ENCODE peak calls at places on chromosomes 13 and 19, in seven cellular contexts. M is HCT116, A is aorta, Q is sigmoid colon, O is adrenal gland, L is fibroblast of lung, N is OCI-LY7. U is an unnamed sample. For H3K9me3 and H3K4me1, the result is how much of the 10 kb centered on the place peaks cover.

GRCh38 chr19:29843180-29844051 is 31.6 kb downstream of the CCNE1 start:
- DNase-seq in N (no peak), O (peak), A (peak), L (no peak), M (no peak), Q (peak), U (no peak)

GRCh38 chr13:99357149-99357596 is 50.0 kb upstream of the GPR183 start:
- DNase-seq in Q (no peak), A (no peak), L (peak), M (no peak), N (no peak), O (peak), U (no peak)

GRCh38 chr19:15869109-15869555 is 28.7 kb downstream of the CYP4F2 start:
- DNase-seq in N (peak), O (peak), M (peak), A (no peak), L (peak), Q (no peak), U (peak)

GRCh38 chr19:20103091-20103501 is 25.3 kb downstream of the ZNF90 start:
- DNase-seq in L (no peak), M (no peak), N (no peak), Q (no peak), A (no peak), O (no peak), U (no peak)

GRCh38 chr13:50116430-50116973 is 101.3 kb downstream of the KCNRG start:
- DNase-seq in L (no peak), O (no peak), A (no peak), M (no peak), N (no peak), Q (no peak), U (no peak)

GRCh38 chr19:2476451-2477140 is 669 bp downstream of the GADD45B start:
- DNase-seq in Q (peak), L (peak), O (peak), M (no peak), A (peak), N (peak), U (peak)

GRCh38 chr19:2315818-2316353 is 7.9 kb upstream of the LINGO3 start:
- DNase-seq in Q (peak), O (peak), A (no peak), N (peak), M (no peak), L (peak), U (no peak)

GRCh38 chr19:15210323-15210774 is 9.6 kb upstream of the NOTCH3 start:
- DNase-seq in O (peak), M (no peak), A (peak), N (no peak), L (peak), Q (no peak), U (no peak)

GRCh38 chr13:45036206-45036605 is 46.9 kb downstream of the GPALPP1 start:
- DNase-seq in N (no peak), A (no peak), M (no peak), Q (no peak), O (no peak), L (no peak), U (no peak)

GRCh38 chr13:36804588-36804987 is 14.4 kb upstream of the RFXAP start:
- DNase-seq in L (no peak), N (no peak), O (no peak), A (no peak), Q (no peak), M (no peak), U (no peak)

GRCh38 chr19:35458821-35459391 is 10.8 kb downstream of the FFAR2 start:
- DNase-seq in M (no peak), A (no peak), L (no peak), N (peak), O (no peak), Q (no peak), U (no peak)

GRCh38 chr13:91308299-91308698 is 39.2 kb upstream of the MIR17HG start:
- DNase-seq in M (no peak), N (peak), Q (no peak), O (no peak), A (no peak), L (no peak), U (no peak)

GRCh38 chr19:49590971-49591730 is at the start of gene PRR12:
- DNase-seq in Q (peak), M (no peak), L (peak), A (peak), N (peak), O (peak), U (peak)

GRCh38 chr19:31066385-31066784 is 282.9 kb downstream of the TSHZ3 start:
- DNase-seq in N (no peak), O (peak), A (no peak), M (no peak), L (peak), Q (no peak), U (no peak)

GRCh38 chr19:15025237-15025636 is 24.0 kb upstream of the CASP14 start:
- DNase-seq in Q (no peak), A (no peak), N (peak), M (no peak), O (peak), L (no peak), U (peak)

GRCh38 chr19:27966390-27966816 is 1246.5 kb downstream of the UQCRFS1 start:
- DNase-seq in O (no peak), Q (no peak), L (no peak), M (no peak), N (peak), A (no peak), U (no peak)

GRCh38 chr19:35828694-35829301 is 16.2 kb upstream of the PRODH2 start:
- DNase-seq in Q (no peak), A (no peak), L (peak), N (peak), O (peak), M (no peak), U (peak)

GRCh38 chr13:100543872-100544602 is 44.6 kb downstream of the GGACT start:
- DNase-seq in M (no peak), N (no peak), A (peak), Q (no peak), O (peak), L (no peak), U (no peak)

GRCh38 chr19:38024991-38025716 is 118.1 kb downstream of the SIPA1L3 start:
- DNase-seq in L (no peak), M (no peak), A (no peak), N (no peak), O (no peak), Q (no peak), U (no peak)

GRCh38 chr13:66656050-66656449 is 574.1 kb downstream of the PCDH9 start:
- DNase-seq in M (no peak), L (no peak), A (no peak), N (peak), O (no peak), Q (no peak), U (no peak)

GRCh38 chr13:28707629-28708427 is 10.9 kb downstream of the SLC46A3 start:
- DNase-seq in L (peak), M (no peak), O (no peak), A (no peak), N (peak), Q (no peak), U (no peak)

GRCh38 chr13:50415428-50415827 is 400.2 kb downstream of the KCNRG start:
- DNase-seq in Q (no peak), M (no peak), A (no peak), N (no peak), L (peak), O (peak), U (no peak)

GRCh38 chr13:21010621-21011020 is 50.8 kb downstream of the LATS2 start:
- DNase-seq in N (peak), O (no peak), A (no peak), Q (no peak), L (peak), M (no peak), U (no peak)

GRCh38 chr13:45860240-45860639 is 8.7 kb upstream of the SIAH3 start:
- DNase-seq in L (no peak), N (no peak), A (no peak), Q (no peak), M (no peak), O (no peak), U (no peak)

GRCh38 chr19:6821639-6822310 is 49.3 kb downstream of the VAV1 start:
- DNase-seq in O (no peak), Q (no peak), M (no peak), A (peak), N (no peak), L (no peak), U (no peak)
- H3K9me3 ChIP-seq in O (under half), Q (under half), M (under half), A (under half), N (under half), L (under half), U (under half)

GRCh38 chr19:4278010-4278409 is 1.1 kb upstream of the SHD start:
- DNase-seq in M (no peak), Q (no peak), N (no peak), A (no peak), L (no peak), O (no peak), U (no peak)
- H3K4me3 ChIP-seq in M (no peak), Q (no peak), N (no peak), A (no peak), L (no peak), O (no peak), U (no peak)

GRCh38 chr19:13096968-13097330 is 5.7 kb downstream of the LYL1 start:
- DNase-seq in L (no peak), N (no peak), M (no peak), O (no peak), Q (no peak), A (no peak), U (no peak)
- H3K4me1 ChIP-seq in L (under half), N (half or more), M (under half), O (under half), Q (half or more), A (under half), U (under half)

GRCh38 chr19:10076535-10076934 is 9.6 kb upstream of the SHFL start:
- DNase-seq in O (no peak), Q (no peak), L (no peak), M (no peak), N (no peak), A (no peak), U (no peak)

GRCh38 chr19:10079031-10079453 is 7.1 kb upstream of the SHFL start:
- DNase-seq in O (no peak), N (no peak), M (no peak), L (no peak), A (no peak), Q (no peak), U (no peak)

GRCh38 chr19:10078329-10078728 is 7.8 kb upstream of the SHFL start:
- DNase-seq in O (no peak), N (no peak), L (no peak), Q (no peak), A (no peak), M (no peak), U (no peak)

GRCh38 chr19:10070730-10071446 is 15.2 kb upstream of the SHFL start:
- DNase-seq in Q (no peak), O (no peak), L (no peak), N (no peak), A (no peak), M (no peak), U (no peak)

DNA sequence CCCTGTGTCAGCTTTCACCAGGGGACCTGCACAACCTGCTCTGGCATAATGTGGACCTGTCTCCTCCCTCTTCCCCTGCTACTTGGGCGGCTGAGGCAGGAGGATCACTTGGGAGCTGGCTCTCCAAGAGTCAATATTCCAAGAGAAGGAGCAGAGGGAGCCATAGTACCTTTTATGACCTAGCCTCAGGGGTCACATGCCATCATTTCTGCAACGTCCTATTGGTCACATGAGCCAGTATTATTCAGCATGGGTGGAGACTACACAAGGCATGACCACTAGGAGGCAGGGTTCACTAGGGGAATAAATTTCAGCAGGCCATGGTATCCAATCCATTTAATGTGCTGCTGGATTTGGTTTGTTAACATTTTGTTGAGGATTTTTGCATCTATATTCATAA is 12.0 kb upstream of the SHFL start:
- DNase-seq in Q (no peak), N (peak), A (no peak), M (peak), L (no peak), O (no peak), U (peak)
- H3K9me3 ChIP-seq in Q (under half), N (under half), A (under half), M (under half), L (under half), O (under half), U (under half)

DNA sequence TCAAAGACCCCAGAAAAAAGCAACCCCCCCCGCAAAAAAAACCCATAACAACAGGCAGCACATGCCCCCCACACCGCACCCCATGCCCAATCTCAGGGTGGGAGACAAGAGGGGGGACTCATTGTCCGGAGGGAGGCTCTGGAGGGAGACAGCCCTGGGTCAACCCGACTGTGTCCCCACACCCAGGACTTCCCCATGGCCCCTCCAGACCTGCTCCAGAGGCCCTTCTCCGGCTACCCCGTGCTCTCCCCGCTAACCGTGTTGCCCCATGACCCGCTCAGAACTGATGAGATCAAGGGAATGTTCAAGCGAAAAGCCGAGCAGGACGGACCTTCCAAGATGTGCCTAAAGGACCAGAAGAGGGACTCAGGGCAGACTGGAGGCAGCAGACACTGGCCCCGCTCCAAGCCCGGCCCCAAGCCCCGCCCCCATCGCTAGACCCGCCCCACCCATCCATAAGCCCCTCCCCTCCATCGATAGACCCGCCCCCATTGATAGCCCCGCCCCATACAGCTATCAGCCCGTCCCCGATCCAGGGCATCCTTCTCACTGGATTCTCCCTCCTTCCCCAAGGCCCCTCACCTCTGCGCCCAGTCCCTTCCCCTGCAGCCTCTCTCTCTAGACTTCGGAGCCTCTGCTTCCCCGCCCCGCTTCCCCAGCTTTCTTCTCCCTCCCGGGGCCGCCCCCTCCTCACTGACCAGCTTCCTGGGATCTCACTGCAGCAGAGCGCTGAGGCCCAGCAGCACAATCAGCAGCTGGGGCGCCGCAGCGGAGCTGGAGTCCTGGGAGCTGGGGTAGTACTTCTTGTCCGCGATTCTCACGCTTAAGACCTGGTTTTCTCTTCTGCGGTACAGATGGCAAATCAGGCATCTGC is 2.2 kb downstream of the BST2 start:
- DNase-seq in Q (no peak), A (peak), O (peak), M (no peak), N (peak), L (no peak), U (peak)
- H3K4me3 ChIP-seq in Q (peak), A (no peak), O (no peak), M (no peak), N (peak), L (no peak), U (no peak)

DNA sequence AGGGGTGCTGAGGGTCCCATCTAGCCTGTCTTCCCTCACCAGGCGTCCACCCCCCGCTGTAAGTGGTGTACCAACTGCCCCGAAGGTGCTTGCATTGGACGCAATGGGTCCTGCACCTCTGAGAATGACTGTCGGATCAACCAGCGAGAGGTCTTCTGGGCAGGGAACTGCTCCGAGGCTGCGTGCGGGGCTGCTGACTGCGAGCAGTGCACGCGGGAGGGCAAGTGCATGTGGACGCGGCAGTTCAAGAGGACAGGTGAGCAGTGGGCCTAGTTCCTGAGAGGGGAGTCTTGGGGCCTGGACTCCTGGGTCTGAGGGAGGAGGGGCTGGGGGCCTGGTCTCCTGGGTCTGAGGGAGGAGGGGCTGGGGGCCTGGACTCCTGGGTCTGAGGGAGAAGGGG is 27.8 kb downstream of the CNFN start:
- DNase-seq in Q (no peak), L (no peak), A (no peak), M (no peak), N (no peak), O (no peak), U (no peak)
- H3K4me1 ChIP-seq in Q (under half), L (under half), A (under half), M (under half), N (under half), O (under half), U (under half)

DNA sequence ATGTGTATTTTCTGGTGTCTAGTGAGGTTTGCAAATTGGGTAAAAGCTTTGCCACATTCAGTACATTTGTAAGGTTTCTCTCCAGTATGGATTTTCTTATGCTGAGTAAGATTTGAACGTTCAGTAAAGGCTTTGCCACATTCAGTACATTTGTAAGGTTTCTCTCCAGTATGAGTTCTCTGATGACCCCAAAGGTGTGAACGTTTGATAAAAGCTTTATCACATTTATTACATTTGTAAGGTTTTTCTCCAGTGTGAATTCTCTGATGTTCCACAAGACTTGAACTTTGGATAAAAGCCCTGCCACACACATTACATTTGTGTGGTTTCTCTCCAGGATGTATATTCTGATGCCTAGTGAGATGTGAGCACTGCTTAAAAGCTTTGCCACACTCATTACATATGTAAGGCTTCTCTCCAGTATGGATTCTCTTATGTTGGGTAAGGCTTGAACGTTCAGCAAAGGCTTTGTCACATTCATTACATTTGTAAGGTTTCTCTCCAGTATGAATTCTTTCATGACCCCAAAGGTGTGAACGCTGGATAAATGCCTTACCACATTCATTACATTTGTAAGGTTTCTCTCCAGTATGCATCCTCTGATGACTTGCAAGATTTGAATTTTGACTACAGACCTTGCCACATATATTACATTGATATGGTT is 17.4 kb downstream of the ZNF677 start:
- DNase-seq in L (no peak), A (no peak), Q (no peak), O (no peak), N (no peak), M (no peak), U (no peak)
- H3K9me3 ChIP-seq in L (under half), A (under half), Q (half or more), O (under half), N (under half), M (under half), U (under half)

GRCh38 chr19:17128820-17129219 is 53.2 kb downstream of the MYO9B start:
- DNase-seq in A (no peak), M (no peak), L (no peak), Q (no peak), N (no peak), O (peak), U (no peak)
- H3K4me3 ChIP-seq in A (no peak), M (no peak), L (no peak), Q (no peak), N (no peak), O (no peak), U (no peak)

DNA sequence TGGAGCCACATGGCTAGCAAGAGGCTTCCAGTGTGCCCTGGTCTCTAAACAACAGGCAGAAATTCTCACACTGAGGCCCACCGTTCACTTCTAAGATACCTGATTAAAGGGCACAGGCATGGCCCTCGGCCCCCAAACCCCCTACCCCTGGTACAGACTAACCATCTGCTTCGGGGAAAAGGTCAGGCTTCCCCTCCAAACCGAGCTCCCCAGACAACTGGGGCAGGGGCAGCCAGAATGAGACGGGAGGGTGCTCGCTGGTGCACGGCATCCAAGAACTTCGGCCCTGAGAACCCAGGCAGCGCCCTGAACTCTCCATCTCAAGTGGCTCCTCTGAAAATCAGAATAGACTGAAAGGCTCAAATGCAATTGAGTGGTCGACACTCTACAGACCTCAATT is 5.6 kb downstream of the PPP6R1 start:
- DNase-seq in M (no peak), A (no peak), L (no peak), Q (no peak), N (peak), O (no peak), U (no peak)
- H3K4me1 ChIP-seq in M (under half), A (under half), L (under half), Q (half or more), N (under half), O (under half), U (half or more)

GRCh38 chr19:57578487-57579205 is at the start of gene ZNF416:
- DNase-seq in O (peak), L (peak), A (peak), M (peak), Q (peak), N (peak), U (peak)
- H3K9me3 ChIP-seq in O (under half), L (under half), A (under half), M (under half), Q (under half), N (under half), U (half or more)

U was measured in DND-41.